ENCODE peak calls at places on chromosome 22, in nine cellular contexts. N is astrocyte of the cerebellum; M is mucosa of gallbladder; Z is fibroblast of pulmonary artery; C is stimulated activated CD4-positive, alpha-beta T cell treated with anti-CD3 and anti-CD28 coated beads, Interleukin-1b, Interleukin-23, amount 100 ng/mL, for 1 hour; P is CD8-positive, alpha-beta T cell; B is activated CD8-positive, alpha-beta T cell treated with anti-CD3 and anti-CD28 coated beads, Interleukin-2, amount 10 ng/mL, durations not matched to agents 7 days and 5 days; H is cerebellar nuclear complex; E is breast epithelium. Y is an unnamed sample.

GRCh38 chr22:42833104-42833503 is 24.0 kb downstream of the ARFGAP3 start:
- DNase-seq in Z (no peak), N (no peak), E (no peak), M (no peak), H (no peak), B (no peak), C (no peak), P (no peak), Y (no peak)

GRCh38 chr22:32737811-32738210 is 63.7 kb upstream of the TIMP3 start:
- DNase-seq in B (no peak), N (no peak), C (no peak), H (no peak), P (no peak), M (no peak), Z (no peak), E (no peak), Y (no peak)

GRCh38 chr22:30864441-30865420 is 103.8 kb downstream of the MORC2 start:
- DNase-seq in Z (no peak), M (no peak), P (no peak), H (no peak), E (peak), N (no peak), B (no peak), C (no peak), Y (no peak)

GRCh38 chr22:22431271-22432220 is 77.0 kb downstream of the ZNF280B start:
- DNase-seq in N (peak), E (no peak), M (peak), Z (peak), H (no peak), C (peak), B (peak), P (peak), Y (peak)

GRCh38 chr22:23240639-23241389 is 60.5 kb downstream of the BCR start:
- DNase-seq in E (no peak), N (no peak), M (no peak), C (no peak), P (no peak), H (no peak), B (no peak), Z (peak), Y (peak)

GRCh38 chr22:24857576-24857975 is 51.6 kb downstream of the SGSM1 start:
- DNase-seq in Z (no peak), B (no peak), H (no peak), N (no peak), M (no peak), C (no peak), E (no peak), P (no peak), Y (no peak)

GRCh38 chr22:46661221-46661851 is 41.1 kb downstream of the GRAMD4 start:
- DNase-seq in B (no peak), N (no peak), E (no peak), H (no peak), Z (peak), M (peak), C (no peak), P (no peak), Y (peak)

GRCh38 chr22:36326178-36327161 is 61.3 kb downstream of the MYH9 start:
- DNase-seq in E (no peak), H (no peak), Z (no peak), C (no peak), P (no peak), M (no peak), N (no peak), B (no peak), Y (no peak)